ENCODE peak calls at places on chromosomes 1 and 21, in six cellular contexts. X is stimulated activated CD4-positive, alpha-beta T cell treated with anti-CD3 and anti-CD28 coated beads, Interleukin-15, amount 100 ng/mL, for 1 hour; R is stomach; Y is T-cell; P is amygdala; F is effector memory CD4-positive, alpha-beta T cell. O is an unnamed sample.

GRCh38 chr1:246000638-246001015 is 506.5 kb downstream of the SMYD3 start:
- DNase-seq in X (no peak), R (no peak), Y (no peak), P (no peak), F (no peak), O (no peak)

GRCh38 chr1:2021550-2021949 is 2.4 kb downstream of the GABRD start:
- DNase-seq in X (no peak), R (no peak), Y (no peak), P (no peak), F (no peak), O (no peak)

GRCh38 chr1:112040891-112041740 is 51.6 kb upstream of the KCND3 start:
- DNase-seq in X (no peak), R (no peak), Y (no peak), P (no peak), F (no peak), O (no peak)

GRCh38 chr1:25641931-25642611 is 25.5 kb downstream of the MAN1C1 start:
- DNase-seq in X (no peak), R (no peak), Y (peak), P (no peak), F (peak), O (no peak)

GRCh38 chr1:206032356-206033140 is 8.9 kb upstream of the CTSE start:
- DNase-seq in X (no peak), R (no peak), Y (no peak), P (no peak), F (no peak), O (no peak)

GRCh38 chr1:53060580-53060979 is 1.4 kb upstream of the PODN start:
- DNase-seq in X (no peak), R (no peak), Y (no peak), P (no peak), F (no peak), O (no peak)

GRCh38 chr1:206490643-206491421 is 16.5 kb upstream of the RASSF5 start:
- DNase-seq in X (no peak), R (no peak), Y (no peak), P (no peak), F (no peak), O (no peak)

GRCh38 chr1:170494369-170494768 is 37.6 kb upstream of the GORAB start:
- DNase-seq in X (no peak), R (no peak), Y (no peak), P (no peak), F (no peak), O (no peak)

GRCh38 chr1:47968489-47968888 is 28.7 kb downstream of the TRABD2B start:
- DNase-seq in X (no peak), R (no peak), Y (no peak), P (no peak), F (no peak), O (no peak)

GRCh38 chr1:107883562-107883961 is 81.4 kb downstream of the VAV3 start:
- DNase-seq in X (no peak), R (peak), Y (no peak), P (no peak), F (no peak), O (no peak)

GRCh38 chr1:39646232-39647081 is 7.0 kb upstream of the HEYL start:
- DNase-seq in X (no peak), R (no peak), Y (no peak), P (no peak), F (no peak), O (no peak)

GRCh38 chr1:167387251-167387910 is 130.9 kb downstream of the CD247 start:
- DNase-seq in X (no peak), R (no peak), Y (no peak), P (no peak), F (no peak), O (no peak)

GRCh38 chr1:63411081-63411480 is 43.7 kb downstream of the ALG6 start:
- DNase-seq in X (no peak), R (no peak), Y (no peak), P (no peak), F (no peak), O (no peak)

GRCh38 chr21:39180429-39181019 is 2.7 kb downstream of the PSMG1 start:
- DNase-seq in X (no peak), R (no peak), Y (no peak), P (no peak), F (no peak), O (no peak)

GRCh38 chr1:109977657-109978378 is 6.7 kb upstream of the AHCYL1 start:
- DNase-seq in X (no peak), R (no peak), Y (no peak), P (no peak), F (no peak), O (no peak)

GRCh38 chr1:226482196-226482595 is 66.4 kb upstream of the STUM start:
- DNase-seq in X (no peak), R (peak), Y (no peak), P (no peak), F (no peak), O (no peak)

GRCh38 chr1:81113688-81114087 is 687.0 kb upstream of the ADGRL2 start:
- DNase-seq in X (no peak), R (no peak), Y (no peak), P (no peak), F (no peak), O (no peak)

GRCh38 chr1:203860396-203860951 is 925 bp upstream of the SNRPE start:
- DNase-seq in X (no peak), R (peak), Y (no peak), P (no peak), F (no peak), O (no peak)

GRCh38 chr21:45632165-45632896 is 11.2 kb upstream of the PCBP3 start:
- DNase-seq in X (no peak), R (no peak), Y (no peak), P (no peak), F (no peak), O (peak)

GRCh38 chr1:61270761-61271411 is 188.5 kb downstream of the NFIA start:
- DNase-seq in X (no peak), R (no peak), Y (no peak), P (no peak), F (no peak), O (no peak)

GRCh38 chr1:172390243-172390619 is 30.3 kb upstream of the C1orf105 start:
- DNase-seq in X (no peak), R (no peak), Y (no peak), P (no peak), F (no peak), O (no peak)

GRCh38 chr1:217540321-217540720 is 90.6 kb downstream of the GPATCH2 start:
- DNase-seq in X (no peak), R (no peak), Y (no peak), P (no peak), F (no peak), O (no peak)

GRCh38 chr1:53413175-53414001 is 45.8 kb upstream of the DMRTB1 start:
- DNase-seq in X (no peak), R (no peak), Y (peak), P (no peak), F (peak), O (peak)

GRCh38 chr1:23555949-23556640 is 3.2 kb downstream of the ID3 start:
- DNase-seq in X (no peak), R (no peak), Y (no peak), P (no peak), F (no peak), O (no peak)

GRCh38 chr1:64941466-64942117 is 24.8 kb downstream of the JAK1 start:
- DNase-seq in X (no peak), R (no peak), Y (no peak), P (no peak), F (no peak), O (no peak)

GRCh38 chr1:50422675-50422945 is 633 bp downstream of the DMRTA2 start:
- DNase-seq in X (no peak), R (no peak), Y (no peak), P (no peak), F (no peak), O (no peak)

GRCh38 chr1:111959436-111959835 is 30.0 kb downstream of the KCND3 start:
- DNase-seq in X (no peak), R (no peak), Y (no peak), P (no peak), F (no peak), O (no peak)

O was measured in GM13976.